ENCODE peak calls at places on chromosomes 5 and 9, in seven cellular contexts. U is mesendoderm, J is IMR-90, L is neuronal stem cell, W is H9, R is mesenchymal stem cell, Y is trophoblast cell. I is an unnamed sample.

GRCh38 chr5:125401724-125402622 is 655.5 kb upstream of the ZNF608 start:
- DNase-seq in R (peak; percentile 9), J (no peak), L (no peak), U (no peak), W (no peak), Y (no peak), I (no peak)

GRCh38 chr5:62504129-62504528 is 74.5 kb upstream of the LRRC70 start:
- DNase-seq in Y (no peak), J (no peak), W (no peak), L (no peak), R (no peak), U (no peak), I (no peak)

GRCh38 chr9:101705135-101705661 is 33.2 kb downstream of the GRIN3A start:
- DNase-seq in R (no peak), L (peak; percentile 38), Y (no peak), J (no peak), W (peak; percentile 82), U (peak; percentile 84), I (no peak)

GRCh38 chr9:136949239-136949816 is 2.7 kb upstream of the LCN12 start:
- DNase-seq in L (no peak), Y (no peak), R (no peak), W (no peak), J (no peak), U (no peak), I (no peak)

GRCh38 chr5:37871023-37871815 is 31.4 kb upstream of the GDNF start:
- DNase-seq in R (peak; percentile 44), L (no peak), J (peak; percentile 89), W (no peak), U (no peak), Y (peak; percentile 25), I (no peak)

GRCh38 chr5:962386-962785 is 46.2 kb upstream of the NKD2 start:
- DNase-seq in J (no peak), R (no peak), U (no peak), Y (no peak), L (no peak), W (no peak), I (no peak)

GRCh38 chr5:110839004-110839403 is 100.2 kb downstream of the SLC25A46 start:
- DNase-seq in J (no peak), U (no peak), W (no peak), Y (no peak), R (no peak), L (no peak), I (no peak)

GRCh38 chr5:151264113-151264512 is 11.1 kb downstream of the GM2A start:
- DNase-seq in J (peak; percentile 47), Y (peak; percentile 38), L (no peak), R (peak; percentile 25), U (peak; percentile 28), W (no peak), I (no peak)

GRCh38 chr9:113299800-113300292 is 3.3 kb downstream of the RNF183 start:
- DNase-seq in Y (no peak), W (no peak), J (no peak), L (no peak), R (no peak), U (no peak), I (no peak)

GRCh38 chr9:107878462-107878861 is 388.9 kb upstream of the KLF4 start:
- DNase-seq in Y (no peak), L (no peak), W (no peak), J (no peak), R (no peak), U (no peak), I (no peak)

DNA sequence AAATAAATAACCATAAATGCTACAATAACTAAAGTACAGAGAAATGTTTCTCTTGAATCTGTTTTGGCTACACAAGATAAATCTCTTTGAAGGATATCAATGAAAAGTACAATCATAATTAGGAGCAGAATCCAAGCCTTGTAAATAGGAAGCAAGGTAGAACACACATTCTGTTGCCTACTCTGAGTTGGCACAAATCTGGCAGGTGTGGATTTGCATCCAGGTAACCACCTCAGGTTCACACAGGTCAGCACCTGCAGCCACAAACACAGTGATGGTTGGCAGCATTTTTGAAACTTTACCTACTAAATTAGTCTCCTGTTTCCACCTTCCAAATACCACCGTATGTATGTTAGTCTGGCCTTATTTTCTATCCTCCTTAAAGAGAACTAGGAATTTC is 105.3 kb upstream of the PIK3R1 start:
- DNase-seq in Y (no peak), J (no peak), W (no peak), L (no peak), U (no peak), R (no peak), I (no peak)
- H4K8ac ChIP-seq in Y (no peak overlapping the region), J (no peak overlapping the region), W (no peak overlapping the region), L (no peak overlapping the region), U (no peak overlapping the region), R (no peak overlapping the region), I (no peak overlapping the region)

DNA sequence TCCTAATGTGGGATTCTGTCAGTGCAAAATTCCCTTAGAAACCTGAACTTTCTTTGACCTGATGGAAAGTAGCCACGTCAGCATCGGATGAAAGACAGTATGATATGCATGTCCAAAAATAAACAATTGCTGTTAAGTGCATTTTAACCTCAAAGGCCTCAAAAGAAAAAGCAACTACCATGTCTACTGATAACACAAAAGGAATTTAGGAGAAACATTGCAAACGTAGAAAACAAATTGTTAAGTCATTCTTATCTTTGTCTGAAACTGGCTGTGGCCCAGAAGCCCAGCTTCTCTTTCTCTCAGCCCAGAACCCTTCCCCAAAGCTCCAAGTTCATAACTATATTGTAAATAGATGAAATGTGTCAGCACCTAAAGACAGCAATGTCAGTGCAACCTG is 11.1 kb upstream of the LHFPL2 start:
- DNase-seq in L (no peak), U (no peak), W (no peak), R (no peak), J (peak; percentile 91), Y (peak; percentile 19), I (no peak)
- H4K8ac ChIP-seq in L (no peak overlapping the region), U (no peak overlapping the region), W (no peak overlapping the region), R (no peak overlapping the region), J (no peak overlapping the region), Y (no peak overlapping the region), I (no peak overlapping the region)

GRCh38 chr5:165981721-165982120 is 2309.7 kb upstream of the WWC1 start:
- DNase-seq in L (no peak), Y (no peak), J (no peak), U (no peak), R (no peak), W (no peak), I (no peak)
- H4K8ac ChIP-seq in L (no peak overlapping the region), Y (no peak overlapping the region), J (no peak overlapping the region), U (no peak overlapping the region), R (no peak overlapping the region), W (no peak overlapping the region), I (no peak overlapping the region)

GRCh38 chr5:175201393-175201792 is 242.6 kb downstream of the DRD1 start:
- DNase-seq in Y (no peak), J (peak; percentile 61), W (no peak), L (no peak), R (no peak), U (no peak), I (no peak)

GRCh38 chr5:175207321-175208040 is 236.5 kb downstream of the DRD1 start:
- DNase-seq in W (no peak), L (no peak), Y (no peak), J (peak; percentile 29), R (no peak), U (no peak), I (no peak)

GRCh38 chr5:175202461-175203065 is 241.4 kb downstream of the DRD1 start:
- DNase-seq in U (no peak), R (no peak), W (no peak), L (no peak), J (peak; percentile 71), Y (no peak), I (no peak)

GRCh38 chr5:175212203-175212602 is 231.8 kb downstream of the DRD1 start:
- DNase-seq in J (no peak), L (no peak), Y (no peak), W (no peak), R (no peak), U (peak; percentile 4), I (no peak)

GRCh38 chr5:175206651-175207050 is 237.3 kb downstream of the DRD1 start:
- DNase-seq in R (no peak), J (no peak), L (no peak), W (no peak), Y (no peak), U (no peak), I (no peak)
- H4K8ac ChIP-seq in R (no peak overlapping the region), J (no peak overlapping the region), L (no peak overlapping the region), W (no peak overlapping the region), Y (no peak overlapping the region), U (no peak overlapping the region), I (no peak overlapping the region)

GRCh38 chr5:77448831-77449230 is 43.3 kb downstream of the WDR41 start:
- DNase-seq in U (no peak), J (no peak), R (no peak), W (no peak), Y (no peak), L (no peak), I (no peak)
- H4K8ac ChIP-seq in U (no peak overlapping the region), J (no peak overlapping the region), R (no peak overlapping the region), W (no peak overlapping the region), Y (no peak overlapping the region), L (no peak overlapping the region), I (no peak overlapping the region)

GRCh38 chr5:97124335-97124734 is 18.1 kb downstream of the LIX1 start:
- DNase-seq in W (peak; percentile 41), Y (peak; percentile 22), L (no peak), J (no peak), U (peak; percentile 79), R (no peak), I (peak; percentile 13)
- H4K8ac ChIP-seq in W (no peak overlapping the region), Y (no peak overlapping the region), L (no peak overlapping the region), J (no peak overlapping the region), U (no peak overlapping the region), R (no peak overlapping the region), I (no peak overlapping the region)

I was measured in H1.